ENCODE peak calls at places on chromosome 3, in nine cellular contexts. R, E, P, J, O, X, L, N and K are unnamed samples.

GRCh38 chr3:106342386-106342785 is 473.6 kb upstream of the CBLB start:
- DNase-seq in P (no peak), N (no peak), E (no peak), R (no peak), J (no peak), X (no peak), L (no peak), O (no peak), K (no peak)

GRCh38 chr3:166110102-166110501 is 272.9 kb upstream of the BCHE start:
- DNase-seq in L (no peak), E (no peak), X (no peak), R (no peak), J (peak), O (no peak), N (no peak), P (no peak), K (no peak)

GRCh38 chr3:195113074-195113473 is 157.9 kb downstream of the XXYLT1 start:
- DNase-seq in N (no peak), J (no peak), L (no peak), R (no peak), X (no peak), E (no peak), P (no peak), O (no peak), K (no peak)

GRCh38 chr3:129994883-129995559 is 20.5 kb downstream of the TRH start:
- DNase-seq in R (no peak), P (no peak), J (no peak), E (no peak), O (no peak), X (no peak), L (no peak), N (no peak), K (no peak)

GRCh38 chr3:132549890-132550578 is 47.0 kb upstream of the ACKR4 start:
- DNase-seq in R (no peak), J (peak), E (no peak), N (no peak), O (peak), P (no peak), X (peak), L (no peak), K (no peak)

GRCh38 chr3:68436619-68437411 is 495.5 kb downstream of the TAFA4 start:
- DNase-seq in N (no peak), L (no peak), J (no peak), R (no peak), P (no peak), O (no peak), X (no peak), E (no peak), K (no peak)

GRCh38 chr3:150384517-150385212 is 23.4 kb upstream of the TSC22D2 start:
- DNase-seq in N (peak), P (peak), L (peak), R (peak), O (peak), E (peak), J (no peak), X (no peak), K (no peak)

GRCh38 chr3:12317914-12318313 is 29.0 kb downstream of the PPARG start:
- DNase-seq in J (no peak), L (no peak), E (no peak), R (no peak), O (no peak), N (peak), X (no peak), P (no peak), K (no peak)

GRCh38 chr3:169764164-169764452 is 752 bp downstream of the TERC start:
- DNase-seq in O (peak), E (no peak), L (no peak), J (no peak), P (no peak), N (no peak), R (no peak), X (no peak), K (no peak)

GRCh38 chr3:61927332-61927731 is 366.0 kb downstream of the PTPRG start:
- DNase-seq in R (no peak), X (peak), P (no peak), J (peak), N (peak), E (no peak), O (no peak), L (no peak), K (no peak)

GRCh38 chr3:62210016-62210415 is 163.3 kb downstream of the FEZF2 start:
- DNase-seq in X (no peak), N (no peak), R (no peak), E (no peak), L (no peak), J (no peak), P (no peak), O (no peak), K (no peak)

GRCh38 chr3:171982829-171983228 is 56.5 kb upstream of the FNDC3B start:
- DNase-seq in L (no peak), N (no peak), O (no peak), J (peak), R (no peak), E (peak), P (no peak), X (peak), K (no peak)

GRCh38 chr3:177680442-177680821 is 483.1 kb upstream of the TBL1XR1 start:
- DNase-seq in N (no peak), X (no peak), J (peak), L (no peak), E (no peak), R (no peak), P (no peak), O (no peak), K (no peak)

GRCh38 chr3:38311941-38312340 is 29.8 kb downstream of the SLC22A14 start:
- DNase-seq in N (no peak), R (no peak), L (peak), J (no peak), P (no peak), X (no peak), E (no peak), O (no peak), K (no peak)

GRCh38 chr3:81726132-81726531 is 35.3 kb downstream of the GBE1 start:
- DNase-seq in J (peak), R (no peak), E (no peak), O (no peak), N (no peak), X (peak), P (no peak), L (no peak), K (no peak)